ENCODE peak calls at places on chromosomes 1 and 21, in eight cellular contexts. T is Ammon's horn; Q is ELR; R is AG08395; H is HFF-Myc; F is hypothalamus; W is anterior cingulate cortex; K is activated naive CD4-positive, alpha-beta T cell treated with anti-CD3 and anti-CD28 coated beads, Interleukin-2, amount 50 U/mL, for 16 hours. E is an unnamed sample.

GRCh38 chr1:167483790-167484189 is 34.5 kb downstream of the CD247 start:
- DNase-seq in H (no peak), W (no peak), K (no peak), T (no peak), F (no peak), R (no peak), Q (no peak), E (no peak)

GRCh38 chr1:152481869-152482664 is 28.5 kb upstream of the LCE5A start:
- DNase-seq in F (no peak), W (no peak), H (no peak), T (no peak), R (no peak), Q (no peak), K (no peak), E (no peak)

GRCh38 chr1:1162597-1163537 is 10.8 kb upstream of the TTLL10 start:
- DNase-seq in H (no peak), K (no peak), W (no peak), Q (no peak), F (no peak), T (no peak), R (no peak), E (no peak)

GRCh38 chr1:201253906-201254624 is 29.2 kb upstream of the PKP1 start:
- DNase-seq in T (no peak), Q (no peak), H (no peak), R (no peak), K (no peak), W (no peak), F (no peak), E (no peak)

GRCh38 chr1:91564888-91565700 is 64.4 kb downstream of the CDC7 start:
- DNase-seq in Q (peak), H (peak), T (no peak), F (no peak), W (no peak), R (peak), K (no peak), E (peak)

GRCh38 chr1:245953876-245954660 is 553.0 kb downstream of the SMYD3 start:
- DNase-seq in Q (peak), K (no peak), W (no peak), H (no peak), F (no peak), R (no peak), T (no peak), E (no peak)

GRCh38 chr1:13769212-13769611 is 69.2 kb downstream of the PRDM2 start:
- DNase-seq in W (no peak), R (no peak), F (no peak), Q (no peak), T (no peak), H (no peak), K (no peak), E (no peak)

GRCh38 chr1:183506561-183506960 is 34.3 kb downstream of the SMG7 start:
- DNase-seq in R (peak), F (no peak), H (no peak), W (no peak), K (no peak), Q (no peak), T (no peak), E (peak)

GRCh38 chr1:193539731-193540459 is 353.5 kb upstream of the B3GALT2 start:
- DNase-seq in R (no peak), T (no peak), W (no peak), Q (no peak), F (no peak), H (no peak), K (peak), E (no peak)

GRCh38 chr1:241485145-241485544 is 34.4 kb downstream of the FH start:
- DNase-seq in R (no peak), W (no peak), F (no peak), T (no peak), Q (peak), H (no peak), K (no peak), E (no peak)

GRCh38 chr1:51316113-51316763 is 14.1 kb downstream of the TTC39A start:
- DNase-seq in W (no peak), K (no peak), Q (no peak), F (no peak), T (no peak), R (no peak), H (no peak), E (no peak)

GRCh38 chr1:2805801-2806430 is 4.4 kb upstream of the TTC34 start:
- DNase-seq in T (no peak), Q (no peak), W (no peak), K (no peak), F (no peak), R (no peak), H (no peak), E (no peak)

GRCh38 chr21:25421327-25422028 is 185.8 kb downstream of the MRPL39 start:
- DNase-seq in K (peak), H (no peak), W (no peak), R (peak), Q (peak), T (no peak), F (no peak), E (peak)

GRCh38 chr1:44227211-44227610 is 13.9 kb downstream of the DMAP1 start:
- DNase-seq in W (no peak), Q (no peak), H (no peak), F (no peak), T (no peak), K (no peak), R (peak), E (no peak)

GRCh38 chr1:196143602-196144342 is 464.5 kb downstream of the KCNT2 start:
- DNase-seq in K (no peak), H (no peak), Q (peak), F (no peak), R (no peak), W (no peak), T (no peak), E (no peak)

GRCh38 chr1:10553124-10553523 is 78.4 kb downstream of the PEX14 start:
- DNase-seq in W (no peak), F (no peak), K (no peak), Q (no peak), R (no peak), T (no peak), H (no peak), E (no peak)

GRCh38 chr1:24178404-24178803 is 8.7 kb downstream of the IFNLR1 start:
- DNase-seq in T (no peak), K (no peak), F (no peak), Q (no peak), W (no peak), H (no peak), R (no peak), E (no peak)

GRCh38 chr1:207890136-207890738 is 20.7 kb downstream of the CD34 start:
- DNase-seq in R (peak), H (peak), W (no peak), K (no peak), Q (peak), T (peak), F (peak), E (peak)

GRCh38 chr1:10868599-10868965 is 72.1 kb upstream of the CASZ1 start:
- DNase-seq in R (no peak), T (no peak), F (no peak), Q (no peak), W (no peak), H (no peak), K (no peak), E (no peak)

GRCh38 chr1:28104866-28105467 is 16.6 kb upstream of the EYA3 start:
- DNase-seq in K (no peak), R (peak), F (peak), T (peak), H (no peak), Q (peak), W (peak), E (peak)

GRCh38 chr21:41564871-41565281 is 56.9 kb upstream of the TMPRSS2 start:
- DNase-seq in F (no peak), R (peak), T (no peak), W (no peak), Q (peak), H (peak), K (no peak), E (peak)

GRCh38 chr1:236058141-236058626 is 6.7 kb downstream of the NID1 start:
- DNase-seq in Q (peak), R (peak), K (no peak), F (no peak), H (peak), W (no peak), T (no peak), E (peak)

GRCh38 chr1:151832318-151832984 is 849 bp upstream of the RORC start:
- DNase-seq in H (no peak), F (peak), Q (peak), W (no peak), K (no peak), T (peak), R (peak), E (peak)

GRCh38 chr1:109783436-109783835 is 19.7 kb upstream of the EPS8L3 start:
- DNase-seq in Q (peak), T (no peak), H (no peak), W (no peak), F (no peak), R (peak), K (no peak), E (peak)

GRCh38 chr1:171486048-171486519 is 754 bp downstream of the PRRC2C start:
- DNase-seq in H (peak), W (peak), T (peak), F (peak), R (peak), K (peak), Q (peak), E (peak)

GRCh38 chr1:57860333-57860732 is 436.5 kb upstream of the DAB1 start:
- DNase-seq in Q (no peak), T (peak), W (no peak), H (no peak), K (no peak), F (no peak), R (no peak), E (no peak)

GRCh38 chr1:3426956-3427535 is 27.4 kb upstream of the ARHGEF16 start:
- DNase-seq in H (no peak), T (no peak), K (no peak), R (no peak), W (no peak), F (no peak), Q (no peak), E (no peak)

GRCh38 chr1:97630968-97631367 is 289.9 kb downstream of the DPYD start:
- DNase-seq in W (no peak), H (no peak), F (peak), R (no peak), K (no peak), T (peak), Q (no peak), E (no peak)

GRCh38 chr1:172443666-172444453 is at the start of gene PIGC:
- DNase-seq in F (peak), W (peak), Q (peak), H (peak), K (peak), R (peak), T (peak), E (peak)

GRCh38 chr1:168567007-168567406 is 9.4 kb upstream of the XCL1 start:
- DNase-seq in W (no peak), R (no peak), T (no peak), F (no peak), Q (no peak), K (no peak), H (no peak), E (no peak)

GRCh38 chr1:92040971-92041370 is 11.2 kb downstream of the EPHX4 start:
- DNase-seq in T (no peak), W (no peak), F (no peak), H (no peak), Q (no peak), R (no peak), K (no peak), E (no peak)

GRCh38 chr1:183002267-183002666 is 21.0 kb upstream of the LAMC1 start:
- DNase-seq in F (no peak), H (no peak), W (no peak), K (no peak), Q (no peak), T (no peak), R (no peak), E (no peak)

GRCh38 chr21:34669149-34669879 is 520 bp downstream of the CLIC6 start:
- DNase-seq in T (no peak), F (no peak), Q (no peak), W (no peak), H (no peak), K (peak), R (no peak), E (no peak)

GRCh38 chr1:78060857-78061563 is 15.2 kb downstream of the GIPC2 start:
- DNase-seq in F (no peak), K (no peak), T (no peak), H (no peak), W (no peak), R (no peak), Q (no peak), E (no peak)

GRCh38 chr1:43021547-43022474 is 63.1 kb upstream of the SLC2A1 start:
- DNase-seq in Q (peak), W (no peak), H (no peak), K (no peak), T (no peak), F (no peak), R (no peak), E (no peak)

GRCh38 chr1:188689542-188689941 is 1788.1 kb downstream of the BRINP3 start:
- DNase-seq in H (no peak), Q (peak), T (peak), F (no peak), W (no peak), K (no peak), R (no peak), E (no peak)

GRCh38 chr1:157622471-157622870 is 24.6 kb upstream of the FCRL4 start:
- DNase-seq in H (no peak), Q (no peak), F (no peak), W (no peak), T (no peak), K (no peak), R (no peak), E (no peak)

GRCh38 chr21:22421416-22422190 is 1423.4 kb downstream of the NCAM2 start:
- DNase-seq in F (no peak), T (no peak), W (no peak), R (no peak), H (no peak), Q (no peak), K (no peak), E (no peak)

GRCh38 chr1:220690140-220691038 is at the start of gene C1orf115:
- DNase-seq in W (no peak), K (peak), Q (peak), F (peak), H (peak), R (peak), T (peak), E (no peak)